ENCODE peak calls at places on chromosome 14, in five cellular contexts. P is K562, B is HepG2, R is GM12878, C is SK-N-SH. O is an unnamed sample.
A peak's percentile ranks its signal among the peaks of the same experiment; 100 is the strongest.

GRCh38 chr14:104445086-104445485 is 134.5 kb upstream of the C14orf180 start:
- DNase-seq in B (no peak), C (no peak), R (no peak), P (no peak), O (no peak)

GRCh38 chr14:40599726-40600125 is 1007.0 kb upstream of the LRFN5 start:
- DNase-seq in B (no peak), P (no peak), C (no peak), R (no peak), O (no peak)

GRCh38 chr14:74834682-74835392 is 41.1 kb downstream of the PROX2 start:
- DNase-seq in C (no peak), B (no peak), R (no peak), P (no peak), O (no peak)

GRCh38 chr14:65062096-65063075 is 39.9 kb downstream of the MAX start:
- DNase-seq in C (no peak), R (no peak), B (no peak), P (no peak), O (no peak)

GRCh38 chr14:61872452-61872851 is 110.2 kb downstream of the SNAPC1 start:
- DNase-seq in C (no peak), B (no peak), P (no peak), R (peak; percentile 73), O (no peak)

GRCh38 chr14:101235042-101235871 is 326.0 kb upstream of the DIO3 start:
- DNase-seq in P (peak; percentile 59), R (no peak), B (peak; percentile 47), C (peak; percentile 95), O (peak; percentile 71)

GRCh38 chr14:92846162-92846897 is 52.2 kb downstream of the GOLGA5 start:
- DNase-seq in B (no peak), P (peak; percentile 65), C (no peak), R (peak; percentile 86), O (no peak)

GRCh38 chr14:55585854-55586253 is 5.8 kb downstream of the KTN1 start:
- DNase-seq in P (no peak), R (no peak), B (no peak), C (no peak), O (no peak)

GRCh38 chr14:56160058-56160457 is 41.8 kb downstream of the PELI2 start:
- DNase-seq in C (no peak), B (no peak), R (no peak), P (no peak), O (no peak)

GRCh38 chr14:36553650-36554260 is 28.7 kb downstream of the NKX2-8 start:
- DNase-seq in C (peak; percentile 45), R (no peak), P (peak; percentile 38), B (peak; percentile 65), O (peak; percentile 65)

GRCh38 chr14:100069161-100069800 is 4.1 kb downstream of the EVL start:
- DNase-seq in C (no peak), R (peak; percentile 80), B (no peak), P (no peak), O (no peak)

GRCh38 chr14:98144964-98145363 is 1127.0 kb downstream of the BCL11B start:
- DNase-seq in C (no peak), B (no peak), R (no peak), P (no peak), O (no peak)

GRCh38 chr14:104264495-104265265 is 126.3 kb downstream of the KIF26A start:
- DNase-seq in R (no peak), C (no peak), B (no peak), P (no peak), O (no peak)

GRCh38 chr14:57833304-57833703 is 32.6 kb downstream of the SLC35F4 start:
- DNase-seq in C (no peak), P (no peak), R (no peak), B (no peak), O (no peak)

GRCh38 chr14:51609251-51609986 is 42.3 kb upstream of the FRMD6 start:
- DNase-seq in P (no peak), C (no peak), B (no peak), R (no peak), O (no peak)

GRCh38 chr14:73896521-73896920 is 9.9 kb downstream of the ZNF410 start:
- DNase-seq in B (no peak), P (no peak), R (no peak), C (no peak), O (no peak)

GRCh38 chr14:67987596-67987995 is 168.0 kb downstream of the RAD51B start:
- DNase-seq in P (peak; percentile 33), C (no peak), B (no peak), R (no peak), O (no peak)

GRCh38 chr14:25400607-25401206 is 350.8 kb upstream of the STXBP6 start:
- DNase-seq in P (peak; percentile 13), C (peak; percentile 9), R (no peak), B (peak; percentile 70), O (peak; percentile 39)

GRCh38 chr14:54803926-54804719 is 98.5 kb downstream of the GCH1 start:
- DNase-seq in R (no peak), P (no peak), C (no peak), B (peak; percentile 13), O (no peak)

GRCh38 chr14:63308723-63309317 is 9.9 kb downstream of the GPHB5 start:
- DNase-seq in B (peak; percentile 40), R (no peak), P (peak; percentile 20), C (peak; percentile 12), O (peak; percentile 33)

GRCh38 chr14:76776306-76777251 is 15.3 kb downstream of the VASH1 start:
- DNase-seq in C (no peak), R (no peak), B (peak; percentile 29), P (peak; percentile 42), O (no peak)

GRCh38 chr14:75794615-75795038 is 133.6 kb downstream of the TTLL5 start:
- DNase-seq in B (peak; percentile 9), P (peak; percentile 11), C (peak; percentile 7), R (no peak), O (no peak)

GRCh38 chr14:35420036-35420811 is 15.7 kb upstream of the NFKBIA start:
- DNase-seq in B (no peak), P (peak; percentile 24), C (peak; percentile 32), R (no peak), O (no peak)

GRCh38 chr14:36690301-36691020 is 28.8 kb downstream of the PAX9 start:
- DNase-seq in R (no peak), C (no peak), B (no peak), P (no peak), O (no peak)

GRCh38 chr14:67137744-67138371 is 51.4 kb upstream of the GARIN2 start:
- DNase-seq in P (peak; percentile 5), C (peak; percentile 13), R (no peak), B (no peak), O (no peak)

GRCh38 chr14:50082784-50083466 is 33.4 kb downstream of the VCPKMT start:
- DNase-seq in R (peak; percentile 92), C (no peak), B (no peak), P (no peak), O (no peak)

GRCh38 chr14:35355981-35356839 is 48.3 kb downstream of the NFKBIA start:
- DNase-seq in P (peak; percentile 82), B (peak; percentile 91), C (no peak), R (no peak), O (no peak)

GRCh38 chr14:87852107-87852506 is 140.9 kb downstream of the GALC start:
- DNase-seq in P (no peak), B (no peak), R (no peak), C (no peak), O (no peak)

GRCh38 chr14:71121711-71122110 is 214.5 kb downstream of the PCNX1 start:
- DNase-seq in C (no peak), P (no peak), B (no peak), R (no peak), O (no peak)

GRCh38 chr14:46964378-46964777 is 312.8 kb upstream of the RPL10L start:
- DNase-seq in R (no peak), C (no peak), B (no peak), P (no peak), O (no peak)

GRCh38 chr14:104983231-104983721 is 2.3 kb upstream of the CLBA1 start:
- DNase-seq in R (no peak), P (no peak), C (no peak), B (no peak), O (no peak)

GRCh38 chr14:68703093-68703492 is 89.8 kb downstream of the ZFP36L1 start:
- DNase-seq in B (no peak), C (no peak), R (no peak), P (peak; percentile 56), O (no peak)

GRCh38 chr14:23578560-23579310 is at the start of gene JPH4:
- DNase-seq in C (peak; percentile 89), R (no peak), P (no peak), B (no peak), O (no peak)
- TF ChIP-seq FOXM1 in C (no peak), R (no peak), P (no peak), B (no peak), O (no peak)

DNA sequence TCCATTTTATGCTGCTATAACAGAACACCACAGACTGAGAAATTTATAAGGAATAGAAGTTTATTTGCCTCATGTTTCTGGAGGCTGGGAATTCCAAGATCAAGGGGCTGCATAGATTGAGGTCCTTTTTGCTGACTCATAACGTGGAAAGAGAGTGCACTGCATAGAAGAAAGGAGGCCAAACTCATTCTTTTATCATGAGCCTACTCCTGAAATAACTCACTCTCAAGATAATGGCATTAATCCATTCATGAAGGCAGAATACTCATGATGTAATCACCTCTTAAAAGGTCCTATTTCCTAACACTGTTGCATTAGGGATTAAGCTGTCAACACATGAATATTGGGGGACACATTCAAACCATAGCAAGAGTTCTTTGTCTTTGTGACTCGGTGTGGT is 60.0 kb upstream of the FBXO33 start:
- DNase-seq in R (no peak), B (no peak), C (no peak), P (no peak), O (no peak)
- TF ChIP-seq FOXM1 in R (no peak), B (no peak), C (no peak), P (no peak), O (no peak)

GRCh38 chr14:53336729-53337128 is 183.6 kb upstream of the DDHD1 start:
- DNase-seq in B (no peak), R (no peak), P (no peak), C (no peak), O (no peak)

GRCh38 chr14:53330441-53330840 is 177.3 kb upstream of the DDHD1 start:
- DNase-seq in P (no peak), R (no peak), C (no peak), B (no peak), O (no peak)

GRCh38 chr14:53331247-53331646 is 178.1 kb upstream of the DDHD1 start:
- DNase-seq in R (no peak), P (no peak), C (no peak), B (no peak), O (no peak)

GRCh38 chr14:53331921-53332320 is 178.8 kb upstream of the DDHD1 start:
- DNase-seq in R (no peak), C (no peak), B (no peak), P (no peak), O (no peak)

GRCh38 chr14:53333809-53334208 is 180.7 kb upstream of the DDHD1 start:
- DNase-seq in R (no peak), C (no peak), B (no peak), P (no peak), O (no peak)
- TF ChIP-seq FOXM1 in R (no peak), C (no peak), B (no peak), P (no peak), O (no peak)

GRCh38 chr14:39430762-39431415 is 1.3 kb downstream of the FBXO33 start:
- DNase-seq in B (peak; percentile 38), C (no peak), P (peak; percentile 30), R (no peak), O (no peak)
- TF ChIP-seq FOXM1 in B (no peak), C (no peak), P (no peak), R (no peak), O (no peak)

GRCh38 chr14:69873877-69874780 is 5.1 kb upstream of the SMOC1 start:
- DNase-seq in C (no peak), R (no peak), B (no peak), P (no peak), O (no peak)
- TF ChIP-seq FOXM1 in C (no peak), R (no peak), B (no peak), P (no peak), O (no peak)

GRCh38 chr14:31161274-31161673 is 46.3 kb downstream of the HECTD1 start:
- DNase-seq in B (no peak), P (no peak), R (no peak), C (no peak), O (no peak)
- TF ChIP-seq FOXM1 in B (no peak), P (no peak), R (no peak), C (no peak), O (no peak)